ENCODE peak calls at places on chromosomes 13 and 19, in seven cellular contexts. S is dorsolateral prefrontal cortex; C is CD4-positive, alpha-beta T cell; M is GM13976; U is progenitor cell of endocrine pancreas; G is Caco-2; F is tibial artery. R is an unnamed sample.

GRCh38 chr13:76527041-76527440 is 359.2 kb downstream of the KCTD12 start:
- DNase-seq in G (no peak), C (no peak), M (no peak), S (no peak), U (no peak), F (no peak), R (no peak)

GRCh38 chr19:11375143-11375948 is 880 bp downstream of the SWSAP1 start:
- DNase-seq in C (peak; percentile 69), F (peak; percentile 49), M (peak; percentile 77), S (peak; percentile 28), G (no peak), U (no peak), R (no peak)

GRCh38 chr13:112928020-112928931 is 40.7 kb upstream of the MCF2L start:
- DNase-seq in U (no peak), F (no peak), C (no peak), S (no peak), G (no peak), M (no peak), R (no peak)

GRCh38 chr13:96075953-96076543 is 13.9 kb upstream of the HS6ST3 start:
- DNase-seq in U (no peak), F (no peak), G (peak; percentile 41), M (no peak), C (no peak), S (no peak), R (peak; percentile 23)

GRCh38 chr19:51710163-51710562 is 13.6 kb downstream of the HAS1 start:
- DNase-seq in M (no peak), C (no peak), G (no peak), U (no peak), S (no peak), F (no peak), R (peak; percentile 40)

GRCh38 chr13:29465741-29466293 is 129.7 kb downstream of the SLC7A1 start:
- DNase-seq in F (peak; percentile 41), M (no peak), U (no peak), G (no peak), C (no peak), S (no peak), R (peak; percentile 75)

GRCh38 chr13:89287381-89287780 is 1616.2 kb downstream of the SLITRK5 start:
- DNase-seq in M (no peak), S (no peak), U (no peak), C (no peak), G (no peak), F (no peak), R (no peak)

GRCh38 chr19:8335343-8336071 is 7.6 kb downstream of the KANK3 start:
- DNase-seq in G (peak; percentile 57), F (no peak), C (peak; percentile 6), U (no peak), M (no peak), S (no peak), R (no peak)

GRCh38 chr13:41060723-41061074 is 610 bp upstream of the WBP4 start:
- DNase-seq in G (peak; percentile 77), C (peak; percentile 71), M (peak; percentile 76), S (peak; percentile 88), U (peak; percentile 64), F (peak; percentile 79), R (peak; percentile 67)

GRCh38 chr13:40653558-40654318 is 12.7 kb downstream of the FOXO1 start:
- DNase-seq in F (no peak), S (no peak), M (no peak), U (no peak), C (no peak), G (no peak), R (no peak)

GRCh38 chr19:46786236-46787039 is 2.0 kb downstream of the SLC1A5 start:
- DNase-seq in G (peak; percentile 67), U (no peak), C (peak; percentile 61), M (peak; percentile 84), S (peak; percentile 16), F (peak; percentile 78), R (peak; percentile 87)

GRCh38 chr19:51093066-51093465 is 10.4 kb upstream of the KLK14 start:
- DNase-seq in G (no peak), F (no peak), S (no peak), U (no peak), C (no peak), M (no peak), R (no peak)

GRCh38 chr13:47337781-47338507 is 441.1 kb upstream of the HTR2A start:
- DNase-seq in G (no peak), U (no peak), M (no peak), S (peak; percentile 14), F (no peak), C (no peak), R (peak; percentile 29)

GRCh38 chr19:48734625-48735024 is 5.8 kb downstream of the RASIP1 start:
- DNase-seq in G (no peak), S (no peak), F (no peak), U (no peak), C (no peak), M (no peak), R (no peak)
- TF ChIP-seq CTCF in G (no peak), S (no peak), F (no peak), U (no peak), C (no peak), M (no peak), R (no peak)

DNA sequence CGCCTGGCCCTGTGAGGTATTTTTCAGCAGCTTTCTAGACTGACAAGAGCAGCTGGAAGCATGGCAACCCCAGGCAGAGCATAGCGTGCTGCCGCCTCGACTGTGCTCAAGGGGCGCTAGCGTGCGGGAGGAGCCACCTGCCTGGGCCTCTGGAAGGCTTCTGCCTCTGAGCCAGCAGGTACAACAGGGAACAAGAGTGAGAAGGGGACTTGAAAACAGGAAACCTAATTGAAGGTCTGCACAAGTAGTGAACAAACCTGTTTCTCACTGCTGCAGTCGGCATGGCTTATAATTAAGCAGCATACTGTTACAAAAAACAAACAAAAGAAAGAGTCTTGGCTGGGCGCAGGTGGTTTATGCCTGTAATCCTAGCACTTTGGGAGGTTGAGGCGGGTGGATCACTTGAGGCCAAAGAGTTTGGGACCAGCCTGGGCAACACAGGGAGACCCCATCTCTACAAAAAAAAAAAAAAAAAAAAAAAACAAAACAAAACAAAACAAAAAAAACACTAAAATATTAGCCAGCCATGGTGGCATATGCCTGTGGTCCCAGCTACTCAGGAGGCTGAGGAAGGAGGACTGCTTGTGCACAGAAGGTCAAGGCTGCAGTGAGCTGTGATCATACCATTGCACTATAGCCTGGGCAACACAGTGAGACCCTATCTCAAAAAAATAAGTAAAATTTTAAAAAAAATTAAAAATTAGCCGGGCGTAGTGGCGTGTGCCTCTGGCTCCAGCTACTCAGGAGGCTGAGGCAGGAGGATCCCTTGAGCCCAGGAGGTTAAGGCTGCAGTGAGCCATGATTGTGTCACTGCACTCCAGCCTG is 12.6 kb upstream of the GARRE1 start:
- DNase-seq in C (no peak), G (peak; percentile 79), F (no peak), U (peak; percentile 40), M (peak; percentile 48), S (no peak), R (no peak)
- TF ChIP-seq CTCF in C (no peak), G (peak; percentile 53), F (no peak), U (peak; percentile 71), M (no peak), S (no peak), R (peak; percentile 42)

DNA sequence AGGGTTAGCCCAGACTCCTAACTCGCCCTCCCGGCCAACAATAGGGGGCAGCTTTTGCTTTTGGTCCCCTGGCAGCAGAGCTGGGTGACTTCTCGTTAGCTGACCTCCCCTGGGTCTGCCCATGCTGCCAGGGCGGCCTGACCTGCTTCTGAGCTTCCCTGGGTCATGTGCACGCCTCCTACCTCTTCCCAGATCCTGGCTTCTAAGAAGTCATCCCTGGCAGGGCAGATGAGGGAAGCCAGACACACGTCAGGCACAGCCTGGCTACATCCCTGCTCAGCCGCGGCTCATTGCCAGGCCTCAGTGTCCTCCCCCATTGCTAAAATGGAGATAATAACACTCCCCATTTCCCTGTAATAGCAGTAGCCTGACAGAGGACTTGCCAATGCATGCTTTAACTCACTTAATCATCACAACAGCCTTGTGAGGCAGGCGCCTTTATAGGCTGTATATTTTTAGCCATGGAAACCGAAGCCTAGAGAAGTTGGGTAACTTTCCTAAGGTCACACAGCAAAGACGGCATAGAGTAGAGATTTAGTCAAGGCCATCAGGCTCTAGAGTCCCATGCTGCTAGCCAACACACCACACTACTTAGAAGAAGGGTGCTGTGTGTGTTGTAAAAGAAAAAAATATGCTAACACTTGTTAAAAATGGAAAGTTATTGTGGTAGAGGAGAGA is 2.1 kb downstream of the KCNK6 start:
- DNase-seq in M (no peak), S (no peak), U (no peak), F (no peak), G (no peak), C (no peak), R (no peak)
- TF ChIP-seq CTCF in M (no peak), S (no peak), U (no peak), F (no peak), G (no peak), C (no peak), R (no peak)

GRCh38 chr13:51764184-51765141 is 39.5 kb downstream of the DHRS12 start:
- DNase-seq in F (peak; percentile 93), M (peak; percentile 79), U (no peak), S (peak; percentile 73), G (no peak), C (peak; percentile 22), R (peak; percentile 74)
- TF ChIP-seq CTCF in F (no peak), M (no peak), U (no peak), S (no peak), G (no peak), C (no peak), R (no peak)